ENCODE peak calls at places on chromosomes 13 and 19, in eight cellular contexts. One of them, this sample, is unnamed.

GRCh38 chr19:2049741-2050348 is 1.2 kb downstream of the MKNK2 start:
- DNase-seq in adrenal gland: peak
- DNase-seq in esophagus squamous epithelium: no peak
- DNase-seq in heart left ventricle: peak
- DNase-seq in Peyer's patch: peak
- DNase-seq in transverse colon: peak
- DNase-seq in uterus: peak
- DNase-seq in breast epithelium: peak
- DNase-seq in this sample: peak

GRCh38 chr19:4502282-4503223 is 15.7 kb downstream of the PLIN4 start:
- DNase-seq in adrenal gland: no peak
- DNase-seq in heart left ventricle: no peak
- DNase-seq in esophagus squamous epithelium: no peak
- DNase-seq in Peyer's patch: no peak
- DNase-seq in transverse colon: no peak
- DNase-seq in uterus: no peak
- DNase-seq in breast epithelium: no peak
- DNase-seq in this sample: no peak

GRCh38 chr13:49444517-49445395 is 682 bp downstream of the SETDB2 start:
- DNase-seq in esophagus squamous epithelium: no peak
- DNase-seq in transverse colon: peak
- DNase-seq in adrenal gland: peak
- DNase-seq in heart left ventricle: no peak
- DNase-seq in uterus: no peak
- DNase-seq in breast epithelium: no peak
- DNase-seq in Peyer's patch: peak
- DNase-seq in this sample: no peak

GRCh38 chr19:5313307-5313706 is 27.3 kb downstream of the PTPRS start:
- DNase-seq in heart left ventricle: no peak
- DNase-seq in uterus: no peak
- DNase-seq in Peyer's patch: no peak
- DNase-seq in esophagus squamous epithelium: no peak
- DNase-seq in adrenal gland: no peak
- DNase-seq in transverse colon: no peak
- DNase-seq in breast epithelium: no peak
- DNase-seq in this sample: no peak

GRCh38 chr13:32125746-32126145 is 94.2 kb downstream of the FRY start:
- DNase-seq in transverse colon: no peak
- DNase-seq in adrenal gland: no peak
- DNase-seq in esophagus squamous epithelium: no peak
- DNase-seq in heart left ventricle: no peak
- DNase-seq in Peyer's patch: no peak
- DNase-seq in breast epithelium: no peak
- DNase-seq in uterus: no peak
- DNase-seq in this sample: no peak

GRCh38 chr13:109314101-109314500 is 472.3 kb downstream of the IRS2 start:
- DNase-seq in adrenal gland: peak
- DNase-seq in heart left ventricle: no peak
- DNase-seq in breast epithelium: no peak
- DNase-seq in transverse colon: no peak
- DNase-seq in Peyer's patch: no peak
- DNase-seq in esophagus squamous epithelium: no peak
- DNase-seq in uterus: no peak
- DNase-seq in this sample: no peak

GRCh38 chr13:80469841-80470378 is 129.0 kb upstream of the SPRY2 start:
- DNase-seq in adrenal gland: peak
- DNase-seq in transverse colon: peak
- DNase-seq in uterus: peak
- DNase-seq in breast epithelium: no peak
- DNase-seq in heart left ventricle: peak
- DNase-seq in esophagus squamous epithelium: no peak
- DNase-seq in Peyer's patch: no peak
- DNase-seq in this sample: no peak

GRCh38 chr13:48320906-48321510 is 17.5 kb downstream of the RB1 start:
- DNase-seq in transverse colon: no peak
- DNase-seq in heart left ventricle: peak
- DNase-seq in adrenal gland: no peak
- DNase-seq in Peyer's patch: no peak
- DNase-seq in breast epithelium: no peak
- DNase-seq in uterus: no peak
- DNase-seq in esophagus squamous epithelium: no peak
- DNase-seq in this sample: no peak

GRCh38 chr13:113296842-113297369 is at the start of gene LAMP1:
- DNase-seq in heart left ventricle: peak
- DNase-seq in Peyer's patch: peak
- DNase-seq in uterus: peak
- DNase-seq in breast epithelium: peak
- DNase-seq in adrenal gland: peak
- DNase-seq in transverse colon: peak
- DNase-seq in esophagus squamous epithelium: peak
- DNase-seq in this sample: peak
- TF ChIP-seq POLR2A in heart left ventricle: no peak
- TF ChIP-seq POLR2A in Peyer's patch: peak
- TF ChIP-seq POLR2A in uterus: peak
- TF ChIP-seq POLR2A in breast epithelium: peak
- TF ChIP-seq POLR2A in adrenal gland: peak
- TF ChIP-seq POLR2A in transverse colon: peak
- TF ChIP-seq POLR2A in esophagus squamous epithelium: no peak
- TF ChIP-seq POLR2A in this sample: peak

DNA sequence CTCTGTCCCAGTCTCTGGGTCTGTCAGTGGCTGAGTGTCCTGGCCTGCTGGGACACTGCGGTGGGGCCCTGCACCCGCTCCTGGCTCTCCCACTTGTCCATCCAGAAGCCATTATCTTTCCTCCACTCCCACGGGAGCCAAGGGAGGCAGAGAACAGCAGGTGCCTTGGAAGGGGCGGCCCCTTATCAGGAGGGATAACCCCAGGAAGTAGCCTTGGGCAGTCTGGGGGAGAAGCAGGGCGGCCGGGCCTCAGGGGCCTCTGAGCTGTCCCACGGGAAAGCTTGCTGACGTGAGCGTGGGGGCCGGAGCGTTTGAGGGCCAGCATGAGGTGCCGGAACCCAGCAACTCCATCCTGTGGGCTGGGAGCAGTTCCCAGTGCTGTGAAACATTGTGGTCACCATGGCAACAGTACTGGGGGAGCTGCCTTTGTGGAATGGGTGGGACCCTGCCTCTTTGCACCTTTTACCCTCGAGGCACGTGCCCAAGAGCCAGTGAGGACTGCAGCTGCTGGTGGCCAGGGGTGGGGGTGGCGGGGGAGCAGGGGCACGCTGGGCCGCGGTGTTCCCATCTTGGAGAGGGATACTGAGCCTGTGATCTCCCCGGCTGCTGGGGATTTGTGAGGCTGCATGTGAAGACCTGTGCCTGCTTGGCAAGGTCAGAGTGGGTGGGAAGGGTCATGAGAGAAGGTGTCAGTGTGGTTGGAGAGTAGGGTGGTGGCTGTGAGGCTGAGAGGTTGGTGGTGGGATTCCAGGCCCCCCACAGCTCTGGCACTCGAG is 20.9 kb downstream of the KLHL26 start:
- DNase-seq in transverse colon: no peak
- DNase-seq in heart left ventricle: peak
- DNase-seq in adrenal gland: no peak
- DNase-seq in breast epithelium: no peak
- DNase-seq in uterus: peak
- DNase-seq in esophagus squamous epithelium: no peak
- DNase-seq in Peyer's patch: no peak
- DNase-seq in this sample: no peak
- H3K27ac ChIP-seq in transverse colon: peak
- H3K27ac ChIP-seq in heart left ventricle: peak
- H3K27ac ChIP-seq in adrenal gland: peak
- H3K27ac ChIP-seq in breast epithelium: peak
- H3K27ac ChIP-seq in uterus: peak
- H3K27ac ChIP-seq in esophagus squamous epithelium: peak
- H3K27ac ChIP-seq in Peyer's patch: no peak
- H3K27ac ChIP-seq in this sample: no peak

DNA sequence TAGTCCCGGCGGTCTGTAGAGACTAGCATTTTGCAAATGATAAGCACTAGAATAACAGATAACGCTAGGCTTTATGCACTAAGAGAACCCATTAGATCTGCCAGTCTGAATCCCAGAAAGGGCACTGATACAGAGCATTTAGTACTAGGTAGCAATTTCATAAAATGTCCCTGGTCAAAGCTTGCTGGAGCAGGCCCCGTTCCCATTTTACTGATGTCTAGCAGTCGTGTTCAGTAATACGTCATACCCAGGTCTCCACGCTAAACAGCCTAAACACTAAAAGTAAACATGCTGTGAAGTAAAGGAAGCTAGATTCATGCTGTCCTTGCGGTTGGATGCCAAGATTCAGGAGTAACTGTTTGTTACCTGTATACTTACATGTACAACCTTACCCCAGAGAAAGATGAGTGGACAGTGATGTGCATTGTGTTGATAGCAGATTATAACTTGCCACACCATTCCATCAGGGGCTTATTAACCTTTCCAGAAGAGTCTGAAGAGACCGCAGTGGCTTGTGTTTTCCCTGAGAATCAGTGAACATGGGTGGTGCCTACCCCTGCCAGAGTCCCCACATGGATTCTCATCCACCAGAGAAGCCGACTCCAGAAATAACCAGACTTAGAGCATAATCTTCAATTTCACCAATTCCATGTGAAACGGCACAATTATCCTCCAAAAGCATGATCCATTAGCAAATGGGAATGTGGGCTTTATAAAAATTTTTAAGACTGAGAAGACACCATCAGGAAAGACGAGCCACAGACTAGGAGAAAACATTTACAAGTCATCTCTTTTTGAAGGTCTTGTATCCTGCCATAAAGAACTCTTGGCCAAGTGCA is 3.4 kb upstream of the RPS11 start:
- DNase-seq in breast epithelium: no peak
- DNase-seq in heart left ventricle: no peak
- DNase-seq in Peyer's patch: no peak
- DNase-seq in transverse colon: no peak
- DNase-seq in esophagus squamous epithelium: no peak
- DNase-seq in uterus: no peak
- DNase-seq in adrenal gland: no peak
- DNase-seq in this sample: no peak
- TF ChIP-seq POLR2A in breast epithelium: no peak
- TF ChIP-seq POLR2A in heart left ventricle: no peak
- TF ChIP-seq POLR2A in Peyer's patch: no peak
- TF ChIP-seq POLR2A in transverse colon: no peak
- TF ChIP-seq POLR2A in esophagus squamous epithelium: no peak
- TF ChIP-seq POLR2A in uterus: no peak
- TF ChIP-seq POLR2A in adrenal gland: no peak
- TF ChIP-seq POLR2A in this sample: no peak

GRCh38 chr19:7994114-7994513 is 11.3 kb downstream of the ELAVL1 start:
- DNase-seq in Peyer's patch: no peak
- DNase-seq in esophagus squamous epithelium: no peak
- DNase-seq in transverse colon: no peak
- DNase-seq in adrenal gland: no peak
- DNase-seq in heart left ventricle: no peak
- DNase-seq in uterus: no peak
- DNase-seq in breast epithelium: no peak
- DNase-seq in this sample: no peak

GRCh38 chr19:7994923-7995682 is 10.3 kb downstream of the ELAVL1 start:
- DNase-seq in transverse colon: no peak
- DNase-seq in breast epithelium: no peak
- DNase-seq in heart left ventricle: no peak
- DNase-seq in Peyer's patch: no peak
- DNase-seq in adrenal gland: no peak
- DNase-seq in esophagus squamous epithelium: no peak
- DNase-seq in uterus: no peak
- DNase-seq in this sample: no peak

GRCh38 chr19:7992575-7992974 is 12.9 kb downstream of the ELAVL1 start:
- DNase-seq in Peyer's patch: no peak
- DNase-seq in breast epithelium: no peak
- DNase-seq in heart left ventricle: no peak
- DNase-seq in esophagus squamous epithelium: no peak
- DNase-seq in adrenal gland: no peak
- DNase-seq in uterus: no peak
- DNase-seq in transverse colon: no peak
- DNase-seq in this sample: no peak

GRCh38 chr19:7995756-7996155 is 9.7 kb downstream of the ELAVL1 start:
- DNase-seq in esophagus squamous epithelium: no peak
- DNase-seq in Peyer's patch: no peak
- DNase-seq in breast epithelium: no peak
- DNase-seq in adrenal gland: no peak
- DNase-seq in transverse colon: no peak
- DNase-seq in uterus: no peak
- DNase-seq in heart left ventricle: no peak
- DNase-seq in this sample: no peak

DNA sequence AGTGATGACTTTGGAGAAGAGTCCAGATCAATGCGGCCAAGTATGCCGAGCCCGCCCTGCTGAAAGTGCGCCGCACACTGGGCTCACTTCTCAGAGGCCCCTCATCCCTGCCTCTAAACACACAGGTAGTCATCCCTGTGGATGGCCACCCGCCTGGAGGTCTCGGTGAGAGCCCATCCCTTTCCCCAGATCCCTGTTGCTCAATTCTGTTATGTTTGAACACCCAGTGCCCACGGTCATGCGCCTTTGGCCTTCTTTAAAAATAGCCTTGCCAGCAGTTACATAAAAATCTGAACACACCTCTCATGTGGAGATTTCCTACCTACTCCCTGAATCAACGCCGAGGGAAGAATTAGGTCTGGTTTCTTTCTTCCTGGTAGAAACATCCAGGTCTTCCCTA is 11.9 kb downstream of the ELAVL1 start:
- DNase-seq in adrenal gland: no peak
- DNase-seq in Peyer's patch: no peak
- DNase-seq in uterus: no peak
- DNase-seq in breast epithelium: no peak
- DNase-seq in heart left ventricle: no peak
- DNase-seq in esophagus squamous epithelium: no peak
- DNase-seq in transverse colon: no peak
- DNase-seq in this sample: peak
- H3K27ac ChIP-seq in adrenal gland: no peak
- H3K27ac ChIP-seq in Peyer's patch: no peak
- H3K27ac ChIP-seq in uterus: no peak
- H3K27ac ChIP-seq in breast epithelium: peak
- H3K27ac ChIP-seq in heart left ventricle: peak
- H3K27ac ChIP-seq in esophagus squamous epithelium: no peak
- H3K27ac ChIP-seq in transverse colon: no peak
- H3K27ac ChIP-seq in this sample: peak

DNA sequence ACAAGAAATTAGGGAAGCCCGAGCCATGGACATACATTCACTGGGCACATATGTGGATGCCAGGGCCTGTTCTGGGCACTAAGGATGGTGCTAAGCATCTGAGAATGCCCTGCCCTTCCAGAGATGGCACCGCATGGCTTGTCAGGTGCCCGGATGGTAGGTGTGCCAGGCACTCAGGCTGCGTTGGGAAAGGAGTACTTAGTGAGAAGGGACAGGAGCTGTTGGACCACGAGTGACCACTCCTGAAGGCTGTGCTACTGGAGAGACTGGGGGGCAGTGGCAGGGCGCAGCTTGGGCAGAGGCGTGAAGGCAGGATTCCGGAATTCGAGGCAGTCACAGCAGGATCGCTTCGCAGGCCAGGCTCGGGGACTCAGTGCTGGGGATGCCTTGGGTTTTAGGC is 38.0 kb upstream of the EHD2 start:
- DNase-seq in uterus: no peak
- DNase-seq in esophagus squamous epithelium: no peak
- DNase-seq in adrenal gland: no peak
- DNase-seq in transverse colon: no peak
- DNase-seq in heart left ventricle: peak
- DNase-seq in Peyer's patch: no peak
- DNase-seq in breast epithelium: no peak
- DNase-seq in this sample: no peak
- TF ChIP-seq POLR2A in uterus: no peak
- TF ChIP-seq POLR2A in esophagus squamous epithelium: no peak
- TF ChIP-seq POLR2A in adrenal gland: no peak
- TF ChIP-seq POLR2A in transverse colon: no peak
- TF ChIP-seq POLR2A in heart left ventricle: no peak
- TF ChIP-seq POLR2A in Peyer's patch: no peak
- TF ChIP-seq POLR2A in breast epithelium: no peak
- TF ChIP-seq POLR2A in this sample: no peak